ENCODE peak calls at places on chromosomes 7 and 10, in seven cellular contexts. J, M, C, U, Y, F and Q are unnamed samples.

GRCh38 chr10:86876748-86877147 is 80.7 kb downstream of the MMRN2 start:
- DNase-seq in J (no peak), M (no peak), U (peak), C (no peak), Y (no peak), F (peak), Q (no peak)

GRCh38 chr10:14536269-14536903 is 205.7 kb upstream of the FRMD4A start:
- DNase-seq in U (no peak), J (no peak), Y (no peak), M (no peak), C (no peak), F (no peak), Q (no peak)

GRCh38 chr10:129962558-129963075 is 1.5 kb downstream of the EBF3 start:
- DNase-seq in C (no peak), Y (no peak), F (no peak), M (no peak), U (no peak), J (no peak), Q (no peak)

GRCh38 chr7:33040803-33041516 is 21.6 kb downstream of the NT5C3A start:
- DNase-seq in Y (no peak), U (peak), C (no peak), J (peak), M (no peak), F (no peak), Q (no peak)

GRCh38 chr10:31186225-31187010 is 132.6 kb upstream of the ZEB1 start:
- DNase-seq in F (no peak), Y (no peak), U (no peak), J (no peak), M (no peak), C (peak), Q (no peak)

GRCh38 chr7:44279731-44280505 is 45.5 kb downstream of the CAMK2B start:
- DNase-seq in J (no peak), M (no peak), F (no peak), C (no peak), Y (no peak), U (no peak), Q (no peak)

GRCh38 chr10:71423268-71423667 is 26.5 kb downstream of the CDH23 start:
- DNase-seq in C (no peak), M (no peak), U (no peak), Y (no peak), J (no peak), F (no peak), Q (no peak)

GRCh38 chr7:155233703-155234492 is 63.8 kb upstream of the INSIG1 start:
- DNase-seq in J (no peak), C (no peak), M (no peak), F (peak), Y (no peak), U (no peak), Q (no peak)

GRCh38 chr10:70905071-70906021 is 17.0 kb upstream of the PCBD1 start:
- DNase-seq in J (no peak), C (no peak), F (no peak), Y (no peak), M (no peak), U (no peak), Q (no peak)

GRCh38 chr10:91908358-91909177 is 718 bp downstream of the FGFBP3 start:
- DNase-seq in C (no peak), M (peak), Y (peak), U (peak), F (peak), J (peak), Q (peak)

GRCh38 chr7:20301311-20301939 is 29.3 kb upstream of the ITGB8 start:
- DNase-seq in M (no peak), C (no peak), Y (no peak), J (no peak), U (peak), F (no peak), Q (no peak)

GRCh38 chr7:98681496-98681895 is 64.4 kb downstream of the NPTX2 start:
- DNase-seq in M (no peak), J (no peak), U (no peak), Y (no peak), F (no peak), C (no peak), Q (no peak)

GRCh38 chr10:17394854-17395253 is 59.5 kb downstream of the ST8SIA6 start:
- DNase-seq in U (no peak), J (no peak), C (no peak), M (no peak), Y (no peak), F (no peak), Q (no peak)

GRCh38 chr7:16905300-16906044 is 23.7 kb upstream of the AGR3 start:
- DNase-seq in U (peak), Y (no peak), M (no peak), C (no peak), J (no peak), F (peak), Q (no peak)

GRCh38 chr7:143285454-143285756 is 647 bp downstream of the TMEM139 start:
- DNase-seq in J (no peak), U (no peak), C (no peak), F (no peak), M (no peak), Y (no peak), Q (no peak)

GRCh38 chr10:14953452-14954000 is 370 bp downstream of the DCLRE1C start:
- DNase-seq in M (no peak), U (peak), C (no peak), J (no peak), F (peak), Y (no peak), Q (no peak)

GRCh38 chr7:4880218-4880617 is 3.3 kb downstream of the RADIL start:
- DNase-seq in M (no peak), F (no peak), Y (no peak), J (no peak), U (no peak), C (no peak), Q (no peak)

GRCh38 chr7:5532520-5533335 is 109.1 kb upstream of the TNRC18 start:
- DNase-seq in F (no peak), M (no peak), Y (no peak), U (no peak), J (no peak), C (no peak), Q (no peak)

GRCh38 chr10:35912615-35913170 is 270.6 kb upstream of the FZD8 start:
- DNase-seq in M (no peak), C (no peak), Y (no peak), J (no peak), F (peak), U (peak), Q (no peak)

GRCh38 chr7:102287082-102287464 is 405 bp downstream of the SH2B2 start:
- DNase-seq in M (no peak), C (peak), J (no peak), F (no peak), Y (no peak), U (no peak), Q (no peak)

GRCh38 chr10:43340619-43341018 is 30.8 kb upstream of the FXYD4 start:
- DNase-seq in Y (no peak), J (no peak), U (no peak), F (no peak), M (no peak), C (no peak), Q (no peak)

GRCh38 chr10:47376522-47377220 is 7.4 kb downstream of the ZNF488 start:
- DNase-seq in C (no peak), F (no peak), U (no peak), J (no peak), M (no peak), Y (no peak), Q (no peak)

GRCh38 chr10:4051011-4051407 is 266.0 kb upstream of the KLF6 start:
- DNase-seq in J (no peak), Y (no peak), M (no peak), U (peak), F (no peak), C (no peak), Q (no peak)